ENCODE peak calls at places on chromosomes 7 and 10, in eight cellular contexts. S is CD4-positive, alpha-beta T cell; V is astrocyte of the cerebellum; G is HFF-Myc; B is fibroblast of pulmonary artery; U is heart right ventricle; X is RWPE1; N is AG10803. T is an unnamed sample.

GRCh38 chr10:22369433-22370072 is 24.3 kb downstream of the SPAG6 start:
- DNase-seq in S (no peak), V (no peak), G (no peak), B (peak), U (no peak), X (peak), N (no peak), T (no peak)

GRCh38 chr10:5566606-5567005 is 41.8 kb downstream of the CALML3 start:
- DNase-seq in S (no peak), V (no peak), G (no peak), B (no peak), U (no peak), X (peak), N (no peak), T (no peak)

GRCh38 chr10:80161321-80162084 is 29.0 kb downstream of the PLAC9 start:
- DNase-seq in S (no peak), V (no peak), G (no peak), B (no peak), U (no peak), X (no peak), N (no peak), T (no peak)

GRCh38 chr10:114491933-114492332 is 87.6 kb upstream of the AFAP1L2 start:
- DNase-seq in S (no peak), V (no peak), G (no peak), B (no peak), U (no peak), X (no peak), N (no peak), T (no peak)

GRCh38 chr10:86372119-86372784 is 5.7 kb upstream of the GRID1 start:
- DNase-seq in S (no peak), V (no peak), G (no peak), B (no peak), U (no peak), X (no peak), N (no peak), T (no peak)

GRCh38 chr7:12653127-12653917 is 34.1 kb upstream of the ARL4A start:
- DNase-seq in S (no peak), V (no peak), G (no peak), B (peak), U (no peak), X (peak), N (no peak), T (no peak)

GRCh38 chr10:22927163-22927562 is 690 bp upstream of the ARMC3 start:
- DNase-seq in S (no peak), V (no peak), G (no peak), B (no peak), U (no peak), X (no peak), N (no peak), T (no peak)

GRCh38 chr10:44780461-44780860 is 130.7 kb upstream of the TMEM72 start:
- DNase-seq in S (no peak), V (no peak), G (no peak), B (peak), U (no peak), X (no peak), N (peak), T (no peak)

GRCh38 chr7:117179701-117180100 is 143.2 kb downstream of the WNT2 start:
- DNase-seq in S (no peak), V (no peak), G (no peak), B (no peak), U (no peak), X (no peak), N (no peak), T (no peak)

GRCh38 chr7:108308276-108308675 is 148.0 kb downstream of the NRCAM start:
- DNase-seq in S (no peak), V (no peak), G (no peak), B (no peak), U (no peak), X (no peak), N (no peak), T (no peak)

GRCh38 chr7:98616381-98617050 is 569 bp upstream of the NPTX2 start:
- DNase-seq in S (no peak), V (no peak), G (no peak), B (no peak), U (no peak), X (no peak), N (no peak), T (no peak)

GRCh38 chr7:46145412-46145811 is 224.3 kb upstream of the IGFBP3 start:
- DNase-seq in S (no peak), V (peak), G (peak), B (peak), U (no peak), X (peak), N (peak), T (no peak)

GRCh38 chr7:5303885-5304505 is 21.3 kb downstream of the SLC29A4 start:
- DNase-seq in S (no peak), V (no peak), G (no peak), B (no peak), U (no peak), X (no peak), N (no peak), T (no peak)

GRCh38 chr7:34570300-34570699 is 87.7 kb upstream of the NPSR1 start:
- DNase-seq in S (no peak), V (no peak), G (no peak), B (no peak), U (no peak), X (no peak), N (no peak), T (no peak)

GRCh38 chr10:60733189-60733815 is 45.0 kb upstream of the CDK1 start:
- DNase-seq in S (peak), V (no peak), G (no peak), B (no peak), U (peak), X (peak), N (no peak), T (peak)

GRCh38 chr10:4947635-4948596 is 15.3 kb upstream of the AKR1C1 start:
- DNase-seq in S (no peak), V (peak), G (peak), B (peak), U (no peak), X (peak), N (peak), T (no peak)

GRCh38 chr7:143454091-143454729 is 11.0 kb downstream of the TAS2R60 start:
- DNase-seq in S (no peak), V (no peak), G (no peak), B (no peak), U (no peak), X (no peak), N (peak), T (no peak)

GRCh38 chr7:155885162-155886160 is 73.2 kb upstream of the SHH start:
- DNase-seq in S (no peak), V (peak), G (no peak), B (peak), U (peak), X (peak), N (no peak), T (no peak)

GRCh38 chr7:290554-291301 is 758 bp downstream of the FOXL3 start:
- DNase-seq in S (no peak), V (no peak), G (no peak), B (no peak), U (no peak), X (no peak), N (no peak), T (no peak)

GRCh38 chr7:111865430-111865829 is 303.1 kb upstream of the IMMP2L start:
- DNase-seq in S (no peak), V (no peak), G (no peak), B (no peak), U (no peak), X (no peak), N (no peak), T (no peak)

DNA sequence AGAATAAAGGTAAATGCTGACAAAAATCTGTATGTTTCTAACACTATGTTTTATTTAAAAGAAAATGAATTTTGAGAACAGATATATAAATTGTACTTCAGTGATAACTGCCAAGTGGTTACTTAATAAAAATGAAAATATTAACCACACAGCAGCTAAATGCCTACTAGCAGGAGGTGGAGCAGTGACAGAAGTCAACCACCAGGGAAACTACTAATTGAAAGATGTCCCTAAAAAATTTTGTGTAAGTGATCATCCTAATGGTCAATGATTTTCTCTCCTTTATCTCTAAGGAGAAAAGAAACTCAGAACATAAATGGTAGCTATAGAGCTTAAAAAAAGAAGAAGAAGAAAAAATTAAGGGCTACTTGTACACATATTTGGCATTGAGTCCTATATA is 22.9 kb downstream of the WNT16 start:
- DNase-seq in S (no peak), V (no peak), G (no peak), B (no peak), U (no peak), X (no peak), N (no peak), T (no peak)
- TF ChIP-seq CTCF in S (no peak), V (no peak), G (no peak), B (peak), U (no peak), X (no peak), N (no peak), T (peak)

GRCh38 chr7:141361965-141362364 is 189.2 kb upstream of the AGK start:
- DNase-seq in S (no peak), V (no peak), G (no peak), B (no peak), U (no peak), X (no peak), N (no peak), T (no peak)

GRCh38 chr7:141361479-141361878 is 189.7 kb upstream of the AGK start:
- DNase-seq in S (no peak), V (no peak), G (no peak), B (no peak), U (no peak), X (no peak), N (no peak), T (no peak)

GRCh38 chr7:141360414-141360760 is 190.8 kb upstream of the AGK start:
- DNase-seq in S (no peak), V (no peak), G (no peak), B (no peak), U (no peak), X (no peak), N (no peak), T (no peak)

GRCh38 chr7:141358376-141358775 is 192.8 kb upstream of the AGK start:
- DNase-seq in S (no peak), V (no peak), G (no peak), B (no peak), U (no peak), X (no peak), N (no peak), T (no peak)

GRCh38 chr7:141359740-141360413 is 191.3 kb upstream of the AGK start:
- DNase-seq in S (no peak), V (no peak), G (no peak), B (peak), U (no peak), X (no peak), N (no peak), T (no peak)
- TF ChIP-seq CTCF in S (no peak), V (no peak), G (no peak), B (no peak), U (no peak), X (no peak), N (no peak), T (no peak)

GRCh38 chr10:112559328-112559727 is 112.3 kb downstream of the VTI1A start:
- DNase-seq in S (no peak), V (no peak), G (no peak), B (no peak), U (no peak), X (no peak), N (no peak), T (no peak)
- TF ChIP-seq CTCF in S (no peak), V (no peak), G (no peak), B (no peak), U (no peak), X (no peak), N (no peak), T (no peak)

GRCh38 chr10:29240991-29241660 is 47.7 kb upstream of the LYZL1 start:
- DNase-seq in S (no peak), V (no peak), G (no peak), B (no peak), U (no peak), X (no peak), N (peak), T (no peak)

GRCh38 chr10:29238531-29239080 is 50.3 kb upstream of the LYZL1 start:
- DNase-seq in S (no peak), V (no peak), G (no peak), B (no peak), U (no peak), X (no peak), N (no peak), T (no peak)

GRCh38 chr10:29237786-29238185 is 51.1 kb upstream of the LYZL1 start:
- DNase-seq in S (no peak), V (no peak), G (no peak), B (no peak), U (no peak), X (no peak), N (no peak), T (no peak)

GRCh38 chr10:29241925-29242324 is 46.9 kb upstream of the LYZL1 start:
- DNase-seq in S (no peak), V (no peak), G (no peak), B (no peak), U (no peak), X (no peak), N (no peak), T (no peak)

DNA sequence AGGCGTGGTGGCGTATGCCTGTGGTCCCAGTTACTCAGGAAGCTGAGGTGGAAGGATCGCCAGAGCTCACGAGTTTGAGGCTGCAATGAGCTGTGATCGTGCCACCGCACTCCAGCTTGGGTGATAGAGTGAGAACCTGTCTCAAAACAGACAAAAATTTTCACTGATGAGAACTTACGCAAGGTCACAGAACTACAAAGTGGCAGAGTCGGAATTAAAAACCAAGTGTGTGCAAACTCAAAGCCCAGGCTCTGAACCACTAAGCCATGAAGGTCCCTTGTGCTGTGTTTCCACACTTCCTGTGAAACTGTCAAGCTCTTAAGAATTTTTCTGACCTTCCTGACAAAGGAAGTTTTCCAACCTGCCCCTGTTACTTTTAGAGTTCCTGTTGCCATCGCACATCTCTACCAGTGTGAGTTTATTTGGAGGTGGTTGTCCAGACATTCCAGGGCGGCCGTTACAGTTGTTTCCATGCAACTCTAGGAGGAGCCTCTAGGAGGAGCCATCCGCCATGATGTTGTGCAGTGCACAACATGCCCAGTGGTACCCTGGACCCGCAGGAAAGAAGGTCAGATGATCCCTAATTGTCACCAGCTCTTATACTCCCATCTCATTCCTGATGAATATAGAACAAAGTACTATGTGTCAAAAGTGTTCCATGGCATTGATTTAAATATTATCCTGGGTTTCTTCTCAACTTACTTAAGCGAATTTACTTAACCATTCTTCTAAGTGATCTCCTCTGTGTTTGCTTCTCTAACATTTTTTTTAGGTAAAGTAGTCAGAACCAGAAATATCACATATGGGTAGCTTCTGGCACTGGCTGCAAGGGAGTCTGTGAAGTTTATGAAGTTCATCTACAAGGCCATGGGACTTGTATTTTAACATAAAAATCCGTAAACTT is 49.0 kb upstream of the LYZL1 start:
- DNase-seq in S (no peak), V (no peak), G (no peak), B (peak), U (no peak), X (peak), N (peak), T (no peak)
- TF ChIP-seq CTCF in S (no peak), V (peak), G (peak), B (peak), U (peak), X (no peak), N (peak), T (peak)